ENCODE peak calls at places on chromosomes 7 and 10, in nine cellular contexts. One of them, this sample, is unnamed.

GRCh38 chr10:22693371-22693784 is 21.0 kb downstream of the PIP4K2A start:
- DNase-seq in fibroblast of villous mesenchyme: peak; percentile 86
- DNase-seq in DMS 273 treated with DMSO at 0.1 percent for 48 hours: no peak
- DNase-seq in cardiac fibroblast: peak; percentile 56
- DNase-seq in amniotic epithelial cell: peak; percentile 83
- DNase-seq in neural crest cell: no peak
- DNase-seq in naive B cell: no peak
- DNase-seq in AG08395: peak; percentile 74
- DNase-seq in epithelial cell of esophagus: no peak
- DNase-seq in this sample: no peak

GRCh38 chr10:126481181-126481580 is 92.9 kb upstream of the ADAM12 start:
- DNase-seq in amniotic epithelial cell: no peak
- DNase-seq in neural crest cell: no peak
- DNase-seq in naive B cell: no peak
- DNase-seq in DMS 273 treated with DMSO at 0.1 percent for 48 hours: no peak
- DNase-seq in cardiac fibroblast: no peak
- DNase-seq in AG08395: no peak
- DNase-seq in fibroblast of villous mesenchyme: no peak
- DNase-seq in epithelial cell of esophagus: peak; percentile 22
- DNase-seq in this sample: no peak

GRCh38 chr7:121530251-121531174 is 134.4 kb upstream of the FAM3C start:
- DNase-seq in AG08395: peak; percentile 89
- DNase-seq in cardiac fibroblast: peak; percentile 97
- DNase-seq in neural crest cell: no peak
- DNase-seq in epithelial cell of esophagus: peak; percentile 96
- DNase-seq in naive B cell: no peak
- DNase-seq in fibroblast of villous mesenchyme: peak; percentile 93
- DNase-seq in DMS 273 treated with DMSO at 0.1 percent for 48 hours: peak; percentile 51
- DNase-seq in amniotic epithelial cell: peak; percentile 97
- DNase-seq in this sample: no peak

GRCh38 chr7:55964802-55965470 is 551 bp downstream of the NIPSNAP2 start:
- DNase-seq in amniotic epithelial cell: peak; percentile 36
- DNase-seq in cardiac fibroblast: peak; percentile 75
- DNase-seq in AG08395: peak; percentile 81
- DNase-seq in fibroblast of villous mesenchyme: peak; percentile 59
- DNase-seq in neural crest cell: peak; percentile 60
- DNase-seq in naive B cell: no peak
- DNase-seq in epithelial cell of esophagus: peak; percentile 36
- DNase-seq in DMS 273 treated with DMSO at 0.1 percent for 48 hours: no peak
- DNase-seq in this sample: no peak

GRCh38 chr10:79148452-79149344 is 79.9 kb downstream of the ZMIZ1 start:
- DNase-seq in epithelial cell of esophagus: peak; percentile 85
- DNase-seq in neural crest cell: no peak
- DNase-seq in AG08395: peak; percentile 60
- DNase-seq in naive B cell: no peak
- DNase-seq in fibroblast of villous mesenchyme: peak; percentile 65
- DNase-seq in cardiac fibroblast: peak; percentile 49
- DNase-seq in DMS 273 treated with DMSO at 0.1 percent for 48 hours: no peak
- DNase-seq in amniotic epithelial cell: peak; percentile 38
- DNase-seq in this sample: peak; percentile 35

GRCh38 chr10:48551796-48552591 is 52.9 kb downstream of the ARHGAP22 start:
- DNase-seq in amniotic epithelial cell: peak; percentile 54
- DNase-seq in neural crest cell: peak; percentile 35
- DNase-seq in naive B cell: peak; percentile 65
- DNase-seq in AG08395: peak; percentile 69
- DNase-seq in fibroblast of villous mesenchyme: peak; percentile 65
- DNase-seq in epithelial cell of esophagus: peak; percentile 47
- DNase-seq in cardiac fibroblast: peak; percentile 77
- DNase-seq in DMS 273 treated with DMSO at 0.1 percent for 48 hours: peak; percentile 86
- DNase-seq in this sample: peak; percentile 60

GRCh38 chr10:15236340-15236739 is 67.8 kb upstream of the NMT2 start:
- DNase-seq in fibroblast of villous mesenchyme: no peak
- DNase-seq in AG08395: no peak
- DNase-seq in epithelial cell of esophagus: peak; percentile 33
- DNase-seq in amniotic epithelial cell: peak; percentile 17
- DNase-seq in naive B cell: no peak
- DNase-seq in cardiac fibroblast: peak; percentile 24
- DNase-seq in DMS 273 treated with DMSO at 0.1 percent for 48 hours: no peak
- DNase-seq in neural crest cell: no peak
- DNase-seq in this sample: no peak

GRCh38 chr7:140003913-140004382 is 58.8 kb downstream of the PARP12 start:
- DNase-seq in neural crest cell: peak; percentile 51
- DNase-seq in fibroblast of villous mesenchyme: peak; percentile 71
- DNase-seq in AG08395: peak; percentile 83
- DNase-seq in amniotic epithelial cell: peak; percentile 70
- DNase-seq in DMS 273 treated with DMSO at 0.1 percent for 48 hours: no peak
- DNase-seq in epithelial cell of esophagus: peak; percentile 68
- DNase-seq in naive B cell: peak; percentile 34
- DNase-seq in cardiac fibroblast: peak; percentile 82
- DNase-seq in this sample: peak; percentile 48

GRCh38 chr7:137287651-137288258 is 55.8 kb downstream of the PTN start:
- DNase-seq in naive B cell: no peak
- DNase-seq in cardiac fibroblast: peak; percentile 9
- DNase-seq in fibroblast of villous mesenchyme: peak; percentile 16
- DNase-seq in epithelial cell of esophagus: peak; percentile 23
- DNase-seq in neural crest cell: no peak
- DNase-seq in amniotic epithelial cell: peak; percentile 7
- DNase-seq in DMS 273 treated with DMSO at 0.1 percent for 48 hours: no peak
- DNase-seq in AG08395: no peak
- DNase-seq in this sample: no peak

GRCh38 chr7:50981743-50982142 is 199.0 kb upstream of the GRB10 start:
- DNase-seq in fibroblast of villous mesenchyme: no peak
- DNase-seq in naive B cell: no peak
- DNase-seq in epithelial cell of esophagus: no peak
- DNase-seq in AG08395: no peak
- DNase-seq in neural crest cell: no peak
- DNase-seq in cardiac fibroblast: no peak
- DNase-seq in DMS 273 treated with DMSO at 0.1 percent for 48 hours: no peak
- DNase-seq in amniotic epithelial cell: no peak
- DNase-seq in this sample: no peak

GRCh38 chr7:133051066-133051465 is 30.8 kb downstream of the CHCHD3 start:
- DNase-seq in DMS 273 treated with DMSO at 0.1 percent for 48 hours: peak; percentile 10
- DNase-seq in epithelial cell of esophagus: no peak
- DNase-seq in AG08395: no peak
- DNase-seq in neural crest cell: no peak
- DNase-seq in amniotic epithelial cell: peak; percentile 47
- DNase-seq in cardiac fibroblast: peak; percentile 58
- DNase-seq in fibroblast of villous mesenchyme: peak; percentile 57
- DNase-seq in naive B cell: no peak
- DNase-seq in this sample: no peak

GRCh38 chr10:94403034-94403822 is 887 bp downstream of the TBC1D12 start:
- DNase-seq in neural crest cell: peak; percentile 36
- DNase-seq in epithelial cell of esophagus: peak; percentile 91
- DNase-seq in naive B cell: peak; percentile 71
- DNase-seq in DMS 273 treated with DMSO at 0.1 percent for 48 hours: peak; percentile 32
- DNase-seq in fibroblast of villous mesenchyme: peak; percentile 80
- DNase-seq in amniotic epithelial cell: peak; percentile 59
- DNase-seq in AG08395: peak; percentile 53
- DNase-seq in cardiac fibroblast: peak; percentile 76
- DNase-seq in this sample: peak; percentile 0

GRCh38 chr10:86595496-86595895 is 58.9 kb upstream of the OPN4 start:
- DNase-seq in fibroblast of villous mesenchyme: no peak
- DNase-seq in neural crest cell: no peak
- DNase-seq in cardiac fibroblast: no peak
- DNase-seq in naive B cell: no peak
- DNase-seq in amniotic epithelial cell: no peak
- DNase-seq in AG08395: no peak
- DNase-seq in epithelial cell of esophagus: no peak
- DNase-seq in DMS 273 treated with DMSO at 0.1 percent for 48 hours: no peak
- DNase-seq in this sample: no peak

GRCh38 chr10:92242910-92243671 is 47.8 kb downstream of the CPEB3 start:
- DNase-seq in AG08395: peak; percentile 20
- DNase-seq in fibroblast of villous mesenchyme: peak; percentile 26
- DNase-seq in DMS 273 treated with DMSO at 0.1 percent for 48 hours: peak; percentile 61
- DNase-seq in epithelial cell of esophagus: peak; percentile 71
- DNase-seq in amniotic epithelial cell: peak; percentile 66
- DNase-seq in cardiac fibroblast: peak; percentile 78
- DNase-seq in neural crest cell: peak; percentile 28
- DNase-seq in naive B cell: peak; percentile 43
- DNase-seq in this sample: no peak

GRCh38 chr10:52768114-52768532 is 4.5 kb downstream of the MBL2 start:
- DNase-seq in DMS 273 treated with DMSO at 0.1 percent for 48 hours: no peak
- DNase-seq in epithelial cell of esophagus: no peak
- DNase-seq in fibroblast of villous mesenchyme: no peak
- DNase-seq in neural crest cell: no peak
- DNase-seq in cardiac fibroblast: no peak
- DNase-seq in amniotic epithelial cell: no peak
- DNase-seq in naive B cell: no peak
- DNase-seq in AG08395: no peak
- DNase-seq in this sample: no peak

GRCh38 chr10:45451407-45451806 is 77.4 kb downstream of the ALOX5 start:
- DNase-seq in amniotic epithelial cell: no peak
- DNase-seq in naive B cell: no peak
- DNase-seq in AG08395: no peak
- DNase-seq in fibroblast of villous mesenchyme: no peak
- DNase-seq in cardiac fibroblast: no peak
- DNase-seq in DMS 273 treated with DMSO at 0.1 percent for 48 hours: no peak
- DNase-seq in neural crest cell: no peak
- DNase-seq in epithelial cell of esophagus: no peak
- DNase-seq in this sample: no peak

GRCh38 chr10:42983595-42983990 is 93.3 kb upstream of the RET start:
- DNase-seq in naive B cell: no peak
- DNase-seq in neural crest cell: no peak
- DNase-seq in fibroblast of villous mesenchyme: no peak
- DNase-seq in cardiac fibroblast: no peak
- DNase-seq in DMS 273 treated with DMSO at 0.1 percent for 48 hours: no peak
- DNase-seq in epithelial cell of esophagus: no peak
- DNase-seq in AG08395: no peak
- DNase-seq in amniotic epithelial cell: no peak
- DNase-seq in this sample: no peak

GRCh38 chr7:116432517-116432916 is 67.0 kb upstream of the CAV2 start:
- DNase-seq in cardiac fibroblast: no peak
- DNase-seq in naive B cell: no peak
- DNase-seq in amniotic epithelial cell: no peak
- DNase-seq in epithelial cell of esophagus: no peak
- DNase-seq in DMS 273 treated with DMSO at 0.1 percent for 48 hours: no peak
- DNase-seq in fibroblast of villous mesenchyme: no peak
- DNase-seq in AG08395: no peak
- DNase-seq in neural crest cell: no peak
- DNase-seq in this sample: no peak

GRCh38 chr7:80661729-80662128 is 23.3 kb downstream of the CD36 start:
- DNase-seq in amniotic epithelial cell: no peak
- DNase-seq in neural crest cell: no peak
- DNase-seq in AG08395: no peak
- DNase-seq in fibroblast of villous mesenchyme: no peak
- DNase-seq in cardiac fibroblast: peak; percentile 11
- DNase-seq in epithelial cell of esophagus: no peak
- DNase-seq in DMS 273 treated with DMSO at 0.1 percent for 48 hours: no peak
- DNase-seq in naive B cell: no peak
- DNase-seq in this sample: no peak

GRCh38 chr7:825386-825785 is 6.9 kb upstream of the SUN1 start:
- DNase-seq in DMS 273 treated with DMSO at 0.1 percent for 48 hours: no peak
- DNase-seq in epithelial cell of esophagus: no peak
- DNase-seq in fibroblast of villous mesenchyme: peak; percentile 53
- DNase-seq in amniotic epithelial cell: no peak
- DNase-seq in naive B cell: no peak
- DNase-seq in cardiac fibroblast: peak; percentile 44
- DNase-seq in neural crest cell: no peak
- DNase-seq in AG08395: peak; percentile 52
- DNase-seq in this sample: no peak

This sample was measured in NCI-H524.